ENCODE peak calls at places on chromosomes 5 and 9, in seven cellular contexts. X is T-helper 1 cell; D is ovary; G is non-pigmented ciliary epithelial cell; W is activated T-helper 1 cell treated with anti-CD3 and anti-CD28 coated beads, Interleukin-2, amount 50 U/mL, for 16 hours; I is NCI-H2171; M is stimulated activated CD4-positive, alpha-beta T cell treated with anti-CD3 and anti-CD28 coated beads, Interleukin-2, amount 100 ng/mL, for 4 hours. Q is an unnamed sample.

GRCh38 chr9:135229701-135230385 is 142.4 kb downstream of the OLFM1 start:
- DNase-seq in M (no peak), D (no peak), W (no peak), I (no peak), G (no peak), X (no peak), Q (no peak)

GRCh38 chr5:98768160-98769005 is 5.1 kb upstream of the RGMB start:
- DNase-seq in M (no peak), D (peak; percentile 39), G (no peak), W (no peak), I (no peak), X (peak; percentile 18), Q (no peak)

GRCh38 chr5:3600106-3600997 is 4.7 kb downstream of the IRX1 start:
- DNase-seq in X (no peak), G (no peak), D (no peak), W (no peak), I (no peak), M (no peak), Q (no peak)

GRCh38 chr5:39270172-39270848 is 50.9 kb upstream of the FYB1 start:
- DNase-seq in I (no peak), M (no peak), D (no peak), W (no peak), X (no peak), G (no peak), Q (no peak)

GRCh38 chr5:149387982-149388381 is 8.9 kb upstream of the IL17B start:
- DNase-seq in W (no peak), G (no peak), D (peak; percentile 85), I (no peak), X (no peak), M (no peak), Q (no peak)

GRCh38 chr5:624951-625230 is 12.8 kb downstream of the CEP72 start:
- DNase-seq in D (no peak), X (no peak), W (no peak), M (no peak), G (no peak), I (no peak), Q (no peak)

GRCh38 chr5:132109494-132110053 is 36.0 kb downstream of the CSF2 start:
- DNase-seq in X (no peak), G (no peak), W (no peak), I (no peak), M (no peak), D (no peak), Q (no peak)

GRCh38 chr9:82206490-82206889 is 217.9 kb downstream of the SPATA31D1 start:
- DNase-seq in M (no peak), G (no peak), X (no peak), D (no peak), W (no peak), I (no peak), Q (no peak)

GRCh38 chr5:66841264-66841663 is 245.1 kb downstream of the MAST4 start:
- DNase-seq in G (no peak), I (no peak), D (no peak), M (no peak), W (no peak), X (no peak), Q (no peak)

GRCh38 chr5:172828911-172829431 is 5.1 kb upstream of the ERGIC1 start:
- DNase-seq in G (no peak), I (no peak), D (no peak), X (no peak), W (no peak), M (no peak), Q (no peak)

GRCh38 chr9:87063883-87064282 is 116.6 kb upstream of the GAS1 start:
- DNase-seq in M (no peak), X (no peak), G (peak; percentile 65), D (no peak), I (no peak), W (no peak), Q (no peak)

GRCh38 chr5:67361932-67362729 is 165.5 kb upstream of the CD180 start:
- DNase-seq in D (no peak), X (no peak), M (no peak), I (no peak), G (peak; percentile 31), W (no peak), Q (no peak)

GRCh38 chr5:35443803-35444595 is 173.7 kb upstream of the SPEF2 start:
- DNase-seq in G (no peak), W (no peak), M (no peak), X (no peak), I (no peak), D (no peak), Q (no peak)

GRCh38 chr9:16341176-16341575 is 529.3 kb downstream of the BNC2 start:
- DNase-seq in D (no peak), G (no peak), I (no peak), M (no peak), X (no peak), W (no peak), Q (no peak)

GRCh38 chr5:14257995-14258403 is 114.9 kb downstream of the TRIO start:
- DNase-seq in I (no peak), X (no peak), G (no peak), M (no peak), W (no peak), D (no peak), Q (peak; percentile 49)

GRCh38 chr5:126182901-126183695 is 240.1 kb upstream of the GRAMD2B start:
- DNase-seq in I (no peak), G (no peak), M (no peak), D (no peak), X (no peak), W (no peak), Q (no peak)

GRCh38 chr5:157820593-157821252 is 38.2 kb downstream of the CLINT1 start:
- DNase-seq in M (no peak), W (no peak), G (peak; percentile 18), D (no peak), I (no peak), X (no peak), Q (no peak)

GRCh38 chr9:21994526-21994995 is at the start of gene CDKN2B-AS1:
- DNase-seq in W (no peak), D (peak; percentile 28), M (no peak), I (peak; percentile 74), X (peak; percentile 38), G (no peak), Q (peak; percentile 81)

GRCh38 chr9:27473135-27473534 is 51.0 kb upstream of the IFNK start:
- DNase-seq in W (no peak), M (no peak), G (no peak), D (peak; percentile 37), I (peak; percentile 45), X (no peak), Q (no peak)

GRCh38 chr5:156678484-156678883 is 171.6 kb upstream of the PPP1R2B start:
- DNase-seq in W (no peak), G (no peak), D (no peak), X (no peak), I (no peak), M (no peak), Q (no peak)

GRCh38 chr5:14945450-14945849 is 73.9 kb upstream of the ANKH start:
- DNase-seq in I (no peak), M (no peak), G (no peak), X (no peak), W (no peak), D (no peak), Q (no peak)

GRCh38 chr5:140567871-140568270 is 3.2 kb downstream of the SLC35A4 start:
- DNase-seq in M (no peak), D (no peak), G (no peak), I (no peak), W (no peak), X (no peak), Q (no peak)

GRCh38 chr5:41338276-41338675 is 124.9 kb upstream of the C6 start:
- DNase-seq in W (no peak), M (no peak), G (no peak), I (no peak), X (no peak), D (no peak), Q (no peak)

GRCh38 chr9:136996361-136997281 is at the start of gene CLIC3:
- DNase-seq in I (peak; percentile 26), M (no peak), X (peak; percentile 13), G (no peak), W (peak; percentile 32), D (no peak), Q (no peak)

GRCh38 chr9:99690573-99690972 is 131.1 kb upstream of the NR4A3 start:
- DNase-seq in G (no peak), M (no peak), W (no peak), I (peak; percentile 85), X (no peak), D (no peak), Q (peak; percentile 11)

GRCh38 chr9:36398745-36399144 is 1.3 kb downstream of the RNF38 start:
- DNase-seq in W (no peak), D (no peak), I (no peak), X (no peak), G (peak; percentile 58), M (no peak), Q (no peak)

GRCh38 chr5:124902097-124902821 is 155.8 kb upstream of the ZNF608 start:
- DNase-seq in D (no peak), I (no peak), X (no peak), W (no peak), G (no peak), M (no peak), Q (no peak)

GRCh38 chr5:180785794-180786221 is 16.8 kb downstream of the MGAT1 start:
- DNase-seq in W (no peak), M (no peak), I (no peak), X (no peak), G (no peak), D (peak; percentile 63), Q (no peak)